ENCODE peak calls at places on chromosomes 12 and 14, in seven cellular contexts. V is upper lobe of right lung; Y is psoas muscle; K is GM23338; Q is GM23248; O is CD8-positive, alpha-beta T cell; J is stomach. R is an unnamed sample. For H3K4me1, the result is how much of the 10 kb centered on the place peaks cover.

GRCh38 chr12:28415755-28416154 is 225.5 kb downstream of the CCDC91 start:
- DNase-seq in V (no peak), Y (no peak), K (peak), Q (peak), O (no peak), J (no peak), R (no peak)

GRCh38 chr14:24051162-24051788 is 534 bp upstream of the CARMIL3 start:
- DNase-seq in V (no peak), Y (no peak), K (peak), Q (no peak), O (no peak), J (peak), R (peak)

GRCh38 chr12:79375050-79375449 is 315.7 kb downstream of the PAWR start:
- DNase-seq in V (no peak), Y (no peak), K (no peak), Q (no peak), O (no peak), J (no peak), R (no peak)

GRCh38 chr12:68613209-68613904 is 2.7 kb downstream of the RAP1B start:
- DNase-seq in V (no peak), Y (no peak), K (no peak), Q (no peak), O (peak), J (no peak), R (no peak)

GRCh38 chr12:122893208-122894151 is 2.4 kb downstream of the VPS37B start:
- DNase-seq in V (no peak), Y (no peak), K (no peak), Q (no peak), O (no peak), J (peak), R (no peak)

GRCh38 chr14:90088160-90088559 is 26.4 kb downstream of the KCNK13 start:
- DNase-seq in V (no peak), Y (no peak), K (no peak), Q (no peak), O (no peak), J (no peak), R (no peak)

GRCh38 chr12:81668475-81668874 is 90.7 kb downstream of the PPFIA2 start:
- DNase-seq in V (no peak), Y (no peak), K (no peak), Q (peak), O (no peak), J (no peak), R (no peak)

GRCh38 chr12:70648191-70648590 is 11.0 kb upstream of the PTPRB start:
- DNase-seq in V (no peak), Y (no peak), K (no peak), Q (peak), O (no peak), J (no peak), R (no peak)

GRCh38 chr14:53955671-53956426 is 776 bp downstream of the BMP4 start:
- DNase-seq in V (peak), Y (peak), K (peak), Q (peak), O (no peak), J (peak), R (peak)

GRCh38 chr14:92657457-92658142 is 90.8 kb downstream of the LGMN start:
- DNase-seq in V (peak), Y (peak), K (no peak), Q (no peak), O (no peak), J (peak), R (peak)

GRCh38 chr12:91370086-91370868 is 187.7 kb upstream of the DCN start:
- DNase-seq in V (no peak), Y (no peak), K (peak), Q (no peak), O (no peak), J (no peak), R (no peak)

GRCh38 chr12:86838709-86839108 is 582.5 kb upstream of the MGAT4C start:
- DNase-seq in V (no peak), Y (no peak), K (peak), Q (no peak), O (no peak), J (no peak), R (no peak)

GRCh38 chr12:128801879-128802391 is 21.8 kb downstream of the SLC15A4 start:
- DNase-seq in V (no peak), Y (peak), K (no peak), Q (peak), O (no peak), J (no peak), R (no peak)

GRCh38 chr14:73763396-73763795 is 49.2 kb upstream of the PNMA1 start:
- DNase-seq in V (no peak), Y (no peak), K (no peak), Q (no peak), O (no peak), J (no peak), R (no peak)

GRCh38 chr12:22034709-22035506 is 11.1 kb upstream of the CMAS start:
- DNase-seq in V (no peak), Y (no peak), K (no peak), Q (peak), O (no peak), J (no peak), R (peak)

GRCh38 chr12:101935769-101936741 is 58.7 kb downstream of the DRAM1 start:
- DNase-seq in V (no peak), Y (peak), K (peak), Q (peak), O (no peak), J (no peak), R (no peak)

GRCh38 chr14:31196839-31197477 is 10.6 kb downstream of the HECTD1 start:
- DNase-seq in V (no peak), Y (no peak), K (no peak), Q (no peak), O (no peak), J (no peak), R (no peak)

GRCh38 chr12:112937741-112938719 is at the start of gene OAS3:
- DNase-seq in V (peak), Y (peak), K (peak), Q (peak), O (peak), J (peak), R (peak)

GRCh38 chr14:102905116-102906108 is 17.1 kb upstream of the AMN start:
- DNase-seq in V (peak), Y (no peak), K (no peak), Q (no peak), O (no peak), J (no peak), R (no peak)

GRCh38 chr14:19729359-19729758 is 14.0 kb upstream of the OR4Q3 start:
- DNase-seq in V (no peak), Y (no peak), K (no peak), Q (no peak), O (no peak), J (no peak), R (no peak)

GRCh38 chr12:47190271-47190750 is 110.6 kb upstream of the AMIGO2 start:
- DNase-seq in V (no peak), Y (no peak), K (no peak), Q (peak), O (no peak), J (no peak), R (no peak)

GRCh38 chr12:121611306-121611705 is 15.0 kb upstream of the ORAI1 start:
- DNase-seq in V (no peak), Y (peak), K (peak), Q (no peak), O (no peak), J (no peak), R (no peak)

GRCh38 chr14:34211732-34212131 is 250.3 kb downstream of the SPTSSA start:
- DNase-seq in V (no peak), Y (no peak), K (no peak), Q (peak), O (no peak), J (no peak), R (no peak)

GRCh38 chr14:50805396-50805795 is 25.6 kb downstream of the NIN start:
- DNase-seq in V (no peak), Y (no peak), K (no peak), Q (no peak), O (no peak), J (no peak), R (no peak)

GRCh38 chr14:100375273-100375962 is 52.3 kb downstream of the SLC25A47 start:
- DNase-seq in V (peak), Y (peak), K (peak), Q (peak), O (peak), J (peak), R (peak)

GRCh38 chr12:24808651-24809050 is 140.2 kb downstream of the BCAT1 start:
- DNase-seq in V (no peak), Y (no peak), K (no peak), Q (no peak), O (no peak), J (no peak), R (no peak)

GRCh38 chr14:23185046-23185445 is 1.6 kb upstream of the SLC7A8 start:
- DNase-seq in V (no peak), Y (no peak), K (no peak), Q (peak), O (no peak), J (no peak), R (no peak)

GRCh38 chr14:59463773-59464650 is 1.2 kb downstream of the GPR135 start:
- DNase-seq in V (peak), Y (peak), K (peak), Q (peak), O (no peak), J (no peak), R (no peak)

GRCh38 chr14:24965934-24966593 is 83.9 kb downstream of the STXBP6 start:
- DNase-seq in V (no peak), Y (no peak), K (no peak), Q (peak), O (no peak), J (peak), R (no peak)

GRCh38 chr12:2053675-2054070 is 886 bp downstream of the CACNA1C start:
- DNase-seq in V (no peak), Y (peak), K (peak), Q (peak), O (no peak), J (no peak), R (no peak)

GRCh38 chr12:31021809-31022492 is 51.7 kb upstream of the DDX11 start:
- DNase-seq in V (no peak), Y (no peak), K (no peak), Q (no peak), O (no peak), J (no peak), R (no peak)

GRCh38 chr12:110582286-110583136 is 607 bp downstream of the PPTC7 start:
- DNase-seq in V (peak), Y (peak), K (peak), Q (peak), O (peak), J (peak), R (peak)

GRCh38 chr14:92887157-92887556 is 35.8 kb upstream of the CHGA start:
- DNase-seq in V (no peak), Y (no peak), K (no peak), Q (no peak), O (no peak), J (no peak), R (no peak)

GRCh38 chr14:68663385-68664076 is 129.3 kb downstream of the ZFP36L1 start:
- DNase-seq in V (no peak), Y (no peak), K (no peak), Q (peak), O (no peak), J (no peak), R (no peak)

GRCh38 chr12:11171953-11172675 is 1.1 kb downstream of the SMIM10L1 start:
- DNase-seq in V (no peak), Y (no peak), K (peak), Q (peak), O (no peak), J (no peak), R (no peak)

GRCh38 chr12:26062006-26062405 is 62.8 kb downstream of the BHLHE41 start:
- DNase-seq in V (no peak), Y (no peak), K (no peak), Q (no peak), O (no peak), J (no peak), R (no peak)

GRCh38 chr14:41986083-41986645 is 379.5 kb downstream of the LRFN5 start:
- DNase-seq in V (no peak), Y (no peak), K (no peak), Q (no peak), O (no peak), J (no peak), R (no peak)

GRCh38 chr12:25456474-25456873 is 96.6 kb downstream of the LMNTD1 start:
- DNase-seq in V (no peak), Y (no peak), K (no peak), Q (no peak), O (no peak), J (no peak), R (no peak)

GRCh38 chr12:121288941-121289340 is 7.6 kb downstream of the CAMKK2 start:
- DNase-seq in V (peak), Y (no peak), K (no peak), Q (no peak), O (no peak), J (no peak), R (no peak)

DNA sequence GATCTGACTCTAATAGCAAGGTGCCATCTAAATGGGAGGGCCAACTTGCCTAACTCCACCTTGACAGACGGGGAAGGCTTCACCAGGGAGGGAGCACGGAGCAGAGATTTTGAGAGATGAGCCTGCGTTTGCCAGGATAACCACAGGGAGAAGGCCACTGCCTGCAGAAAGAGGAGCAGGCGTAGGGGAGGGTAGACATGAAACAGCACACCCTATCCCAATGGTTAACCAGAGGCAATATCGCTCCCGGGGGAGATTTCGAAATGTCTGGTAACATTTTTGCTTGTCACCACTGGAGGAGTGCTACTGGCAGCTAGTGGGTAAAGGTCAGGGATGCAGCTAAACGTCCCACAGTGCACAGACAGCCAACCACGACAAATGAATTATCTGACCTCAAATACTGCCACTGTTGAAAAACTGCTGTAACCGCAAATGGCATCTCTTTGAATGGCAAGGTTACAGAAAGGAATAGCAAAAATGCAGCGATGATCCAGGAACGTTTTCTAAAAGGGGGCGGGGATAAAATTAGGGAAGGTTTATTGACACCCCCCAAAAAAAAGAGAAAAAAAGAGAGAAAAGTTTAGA is 126.0 kb upstream of the ATF7IP start:
- DNase-seq in V (no peak), Y (no peak), K (peak), Q (peak), O (peak), J (no peak), R (peak)
- H3K4me3 ChIP-seq in V (peak), Y (peak), K (peak), Q (peak), O (peak), J (no peak), R (no peak)

GRCh38 chr14:20934148-20934762 is 21.0 kb upstream of the RNASE2 start:
- DNase-seq in V (peak), Y (peak), K (peak), Q (peak), O (peak), J (peak), R (no peak)

DNA sequence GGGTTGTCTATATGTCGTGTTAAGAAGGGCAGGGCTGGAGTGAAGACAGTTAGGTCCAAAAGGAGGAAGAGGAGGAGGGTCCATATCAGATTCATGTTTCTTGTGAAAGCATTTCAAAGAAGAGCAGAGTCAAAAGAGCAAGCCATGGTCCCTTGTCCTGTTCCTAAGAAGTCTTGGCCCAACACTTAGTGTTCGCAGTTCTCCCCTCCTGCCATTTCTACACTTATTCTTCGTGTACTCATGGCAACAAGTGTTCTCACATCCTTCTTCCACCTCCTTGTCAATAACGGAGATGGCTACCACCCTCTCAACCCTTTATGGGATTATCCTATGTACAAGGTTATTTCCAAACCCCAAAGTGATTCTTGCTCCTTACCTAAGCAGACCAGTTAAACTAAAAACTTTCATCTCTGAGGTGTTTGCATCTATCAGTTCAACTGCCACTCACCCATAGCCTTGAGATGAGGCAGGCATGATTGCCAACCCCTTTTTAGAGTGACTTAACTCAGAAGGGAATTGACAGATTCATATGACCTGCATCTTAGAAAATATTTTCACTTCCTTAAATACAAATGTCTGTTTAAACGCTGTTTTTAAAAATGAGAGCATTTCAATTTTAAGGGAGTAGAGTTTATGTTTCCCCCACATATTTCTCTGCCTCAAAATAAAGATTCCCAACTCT is 19.8 kb upstream of the RNASE2 start:
- DNase-seq in V (no peak), Y (no peak), K (no peak), Q (no peak), O (no peak), J (no peak), R (no peak)
- H3K4me1 ChIP-seq in V (under half), Y (under half), K (under half), Q (under half), O (under half), J (under half), R (under half)

GRCh38 chr14:49692191-49692757 is 646 bp upstream of the KLHDC1 start:
- DNase-seq in V (no peak), Y (no peak), K (no peak), Q (peak), O (no peak), J (no peak), R (no peak)

GRCh38 chr14:49686425-49686824 is 1.6 kb downstream of the POLE2 start:
- DNase-seq in V (no peak), Y (no peak), K (no peak), Q (no peak), O (no peak), J (no peak), R (no peak)

GRCh38 chr14:49687942-49688700 is at the start of gene POLE2:
- DNase-seq in V (peak), Y (peak), K (peak), Q (peak), O (peak), J (peak), R (peak)

GRCh38 chr14:49691031-49691430 is 1.9 kb upstream of the KLHDC1 start:
- DNase-seq in V (no peak), Y (no peak), K (peak), Q (no peak), O (no peak), J (no peak), R (no peak)

DNA sequence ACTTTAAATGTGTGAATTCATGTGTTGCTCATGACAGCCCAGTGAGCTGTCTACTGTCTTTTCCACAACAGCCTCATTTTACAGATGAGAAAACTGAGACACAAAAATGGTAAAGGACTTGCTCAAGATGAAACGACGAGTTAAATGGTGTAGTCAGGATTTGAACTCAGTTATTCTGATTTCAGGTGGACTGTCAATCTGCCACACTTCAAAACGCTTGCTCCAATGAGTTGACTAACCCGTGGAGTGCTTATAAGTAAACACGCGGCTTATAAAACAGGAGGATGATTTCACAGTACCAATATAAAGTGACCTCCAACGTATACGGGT is 652 bp upstream of the POLE2 start:
- DNase-seq in V (no peak), Y (no peak), K (no peak), Q (no peak), O (no peak), J (no peak), R (no peak)
- H3K4me3 ChIP-seq in V (peak), Y (peak), K (peak), Q (peak), O (peak), J (peak), R (no peak)

DNA sequence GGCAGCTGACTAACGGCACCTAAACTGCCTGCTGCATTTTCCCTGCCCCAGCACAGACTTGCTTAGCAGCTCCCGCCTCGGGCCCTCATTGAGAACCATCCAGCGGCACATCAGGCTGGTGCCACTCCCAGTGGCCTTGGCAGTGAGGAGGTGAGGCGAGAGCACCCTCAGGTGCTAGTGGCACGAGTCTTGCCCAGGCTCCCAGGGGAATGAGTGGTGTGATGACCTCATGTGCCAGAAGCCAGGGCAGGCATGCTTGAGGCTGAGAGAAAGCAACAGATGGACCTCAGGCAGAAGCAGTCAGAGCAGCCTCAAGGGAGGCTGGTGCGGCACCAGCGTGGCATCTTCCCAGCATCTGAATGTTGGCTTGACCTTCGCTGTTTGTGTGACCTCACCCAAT is 60.2 kb downstream of the PRKCH start:
- DNase-seq in V (peak), Y (no peak), K (no peak), Q (no peak), O (no peak), J (no peak), R (no peak)
- H3K4me1 ChIP-seq in V (under half), Y (under half), K (under half), Q (under half), O (half or more), J (under half), R (under half)

GRCh38 chr12:48954781-48955501 is 2.3 kb downstream of the ARF3 start:
- DNase-seq in V (no peak), Y (no peak), K (no peak), Q (no peak), O (no peak), J (no peak), R (no peak)
- H3K4me3 ChIP-seq in V (no peak), Y (no peak), K (peak), Q (peak), O (no peak), J (no peak), R (no peak)

DNA sequence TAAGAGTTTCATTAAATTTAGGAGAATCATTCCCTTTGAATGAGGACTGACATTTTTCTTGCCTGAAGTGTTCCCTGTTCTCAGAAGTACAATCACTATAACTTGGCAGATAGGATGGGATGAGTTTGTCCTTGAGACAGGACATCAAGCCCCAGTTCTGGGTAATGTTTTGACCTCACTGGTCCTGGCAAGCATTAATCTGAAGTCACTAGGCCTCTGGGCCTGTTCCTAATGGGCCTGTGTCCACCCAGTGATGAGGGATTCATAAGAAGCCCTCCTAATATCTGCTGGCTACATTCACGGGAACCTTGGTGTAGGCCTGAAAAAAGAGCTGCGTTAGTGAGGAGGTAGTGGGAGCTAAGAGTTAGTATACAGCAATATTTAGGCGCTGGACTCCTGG is 37.2 kb downstream of the NINJ2 start:
- DNase-seq in V (no peak), Y (no peak), K (no peak), Q (no peak), O (no peak), J (no peak), R (no peak)
- H3K4me1 ChIP-seq in V (under half), Y (under half), K (under half), Q (under half), O (under half), J (under half), R (under half)

GRCh38 chr12:131817241-131817640 is 11.0 kb upstream of the MMP17 start:
- DNase-seq in V (no peak), Y (peak), K (no peak), Q (no peak), O (no peak), J (no peak), R (no peak)
- H3K4me3 ChIP-seq in V (no peak), Y (no peak), K (no peak), Q (no peak), O (no peak), J (no peak), R (no peak)

GRCh38 chr14:104680806-104681688 is 8.4 kb upstream of the INF2 start:
- DNase-seq in V (peak), Y (peak), K (no peak), Q (peak), O (no peak), J (peak), R (peak)
- H3K4me1 ChIP-seq in V (under half), Y (under half), K (half or more), Q (under half), O (under half), J (half or more), R (under half)

R was measured in adrenal gland.